ENCODE peak calls at places on chromosomes 16 and 17, in six cellular contexts. M, E, Z, P, B and Q are unnamed samples.

GRCh38 chr16:73697336-73697735 is 599.3 kb upstream of the PSMD7 start:
- DNase-seq in M (no peak), Z (no peak), E (no peak), B (no peak), P (no peak), Q (no peak)

GRCh38 chr16:30041841-30042240 is 10.8 kb upstream of the TLCD3B start:
- DNase-seq in Z (peak; percentile 46), E (no peak), P (no peak), M (peak; percentile 52), B (no peak), Q (no peak)

GRCh38 chr16:49311823-49312222 is 30.2 kb upstream of the CBLN1 start:
- DNase-seq in E (no peak), P (no peak), M (no peak), Z (no peak), B (no peak), Q (no peak)

GRCh38 chr17:81393684-81394376 is 1.4 kb upstream of the BAHCC1 start:
- DNase-seq in M (peak; percentile 100), E (peak; percentile 100), Z (peak; percentile 99), B (peak; percentile 98), P (peak; percentile 100), Q (peak; percentile 99)

GRCh38 chr16:83701494-83701893 is 106.3 kb upstream of the HSBP1 start:
- DNase-seq in M (peak; percentile 47), E (peak; percentile 70), P (peak; percentile 78), Z (peak; percentile 45), B (peak; percentile 92), Q (peak; percentile 21)

GRCh38 chr17:69960755-69961154 is 114.3 kb upstream of the KCNJ16 start:
- DNase-seq in Z (no peak), M (no peak), B (no peak), P (no peak), E (no peak), Q (no peak)

GRCh38 chr17:60538726-60539125 is 12.7 kb upstream of the APPBP2 start:
- DNase-seq in P (no peak), E (no peak), B (no peak), M (no peak), Z (no peak), Q (peak; percentile 27)

GRCh38 chr16:2040450-2041105 is 7.1 kb downstream of the NTHL1 start:
- DNase-seq in E (no peak), Z (no peak), M (no peak), B (no peak), P (no peak), Q (no peak)

GRCh38 chr17:70924776-70925175 is 755.4 kb downstream of the KCNJ2 start:
- DNase-seq in E (no peak), P (no peak), Z (no peak), M (no peak), B (no peak), Q (no peak)

GRCh38 chr17:8410882-8411238 is 13.2 kb upstream of the RNF222 start:
- DNase-seq in M (no peak), P (no peak), E (no peak), Z (no peak), B (no peak), Q (no peak)

GRCh38 chr17:70104688-70105087 is 29.7 kb downstream of the KCNJ16 start:
- DNase-seq in E (no peak), Z (no peak), M (no peak), P (no peak), B (no peak), Q (no peak)

GRCh38 chr17:20294120-20294519 is 173.2 kb downstream of the LGALS9B start:
- DNase-seq in P (no peak), Z (no peak), M (no peak), B (no peak), E (no peak), Q (no peak)

GRCh38 chr17:19345486-19346350 is 16.8 kb downstream of the B9D1 start:
- DNase-seq in M (no peak), B (no peak), E (no peak), P (peak; percentile 27), Z (no peak), Q (no peak)

GRCh38 chr16:15952265-15952711 is 2.9 kb downstream of the ABCC1 start:
- DNase-seq in P (no peak), M (peak; percentile 45), E (no peak), B (no peak), Z (no peak), Q (no peak)

GRCh38 chr16:74309789-74310781 is 13.5 kb downstream of the PSMD7 start:
- DNase-seq in M (peak; percentile 65), E (peak; percentile 39), P (no peak), B (no peak), Z (peak; percentile 56), Q (peak; percentile 10)

GRCh38 chr16:1494129-1494640 is 1.0 kb downstream of the TELO2 start:
- DNase-seq in B (no peak), Z (peak; percentile 69), E (no peak), M (peak; percentile 80), P (peak; percentile 54), Q (peak; percentile 70)

DNA sequence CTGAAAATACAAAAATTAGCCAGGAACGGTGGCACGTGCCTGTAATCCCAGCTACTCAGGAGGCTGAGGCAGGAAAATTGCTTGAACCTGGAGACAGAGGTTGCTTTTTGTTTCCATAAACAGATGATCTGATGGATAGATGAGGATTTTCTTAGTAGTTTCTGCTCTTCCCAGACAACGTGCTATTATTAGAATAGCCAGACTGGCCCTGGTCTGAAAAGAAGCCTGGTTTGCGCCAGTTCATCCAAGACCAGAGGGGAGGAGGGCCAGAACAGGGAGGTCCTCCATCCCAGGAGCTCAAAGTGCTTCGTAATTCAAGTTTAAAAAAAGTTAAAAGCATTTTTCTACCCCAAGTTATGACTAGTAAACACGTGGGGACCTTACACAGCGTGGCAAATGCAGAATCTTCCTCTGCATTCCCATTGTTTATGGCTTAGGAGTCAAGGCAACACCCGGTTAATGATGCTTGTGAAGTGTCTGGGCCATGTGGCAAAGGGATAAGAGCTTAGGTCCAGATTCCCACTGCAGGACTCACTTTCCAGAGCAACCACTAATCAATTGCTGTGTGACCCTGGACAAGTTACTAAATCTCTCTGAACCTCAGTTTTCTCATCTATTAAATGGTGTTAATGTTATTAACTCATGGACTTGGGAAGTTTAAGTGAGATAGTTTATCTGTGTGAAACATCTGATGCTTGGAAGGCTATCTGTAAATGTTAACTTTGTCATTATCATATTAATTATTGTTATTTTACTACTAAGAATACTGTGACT is 205.4 kb downstream of the CCDC182 start:
- DNase-seq in E (no peak), M (peak; percentile 97), P (no peak), Z (no peak), B (no peak), Q (no peak)
- H3K4me1 ChIP-seq in E (peaks cover 53% of the 10 kb centered on the region), M (peaks cover 19% of the 10 kb centered on the region), P (no peaks in the 10 kb centered on the region), Z (peaks cover 4% of the 10 kb centered on the region), B (peaks cover 6% of the 10 kb centered on the region), Q (peaks cover 25% of the 10 kb centered on the region)

GRCh38 chr17:43644081-43644480 is 17.6 kb downstream of the MEOX1 start:
- DNase-seq in B (no peak), E (no peak), Z (no peak), M (no peak), P (no peak), Q (no peak)
- H4K91ac ChIP-seq in B (no peak overlapping the region), E (no peak overlapping the region), Z (no peak overlapping the region), M (no peak overlapping the region), P (no peak overlapping the region), Q (no peak overlapping the region)

GRCh38 chr17:49191407-49191916 is 18.9 kb downstream of the GNGT2 start:
- DNase-seq in P (no peak), E (no peak), Z (no peak), M (no peak), B (no peak), Q (no peak)
- H2BK5ac ChIP-seq in P (no peak overlapping the region), E (peak overlapping the region; percentile 99), Z (peak overlapping the region; percentile 76), M (peak overlapping the region; percentile 98), B (peak overlapping the region; percentile 95), Q (no peak overlapping the region)

DNA sequence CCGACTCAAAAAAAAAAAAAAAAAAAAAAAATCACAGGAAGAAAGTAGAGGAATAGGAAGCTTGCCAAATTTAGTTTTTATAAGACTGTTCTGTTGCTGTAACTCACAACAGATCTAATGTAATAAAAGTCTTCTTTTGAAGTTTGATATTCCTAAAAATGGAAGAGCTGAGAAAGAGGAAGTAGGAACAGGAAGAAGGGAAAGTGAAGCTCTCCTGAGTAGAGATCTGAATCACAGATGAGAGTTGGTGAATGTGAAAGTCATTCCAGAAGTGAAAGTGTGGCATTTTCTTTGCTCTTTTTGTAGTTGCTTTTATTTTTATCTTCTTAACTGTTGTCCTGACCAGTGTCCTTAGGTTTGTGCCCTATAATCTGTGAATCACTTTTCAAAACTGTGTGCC is 2.1 kb downstream of the NMT1 start:
- DNase-seq in M (peak; percentile 47), P (no peak), B (no peak), Z (no peak), E (no peak), Q (no peak)
- H3K4me1 ChIP-seq in M (peaks cover 9% of the 10 kb centered on the region), P (no peaks in the 10 kb centered on the region), B (no peaks in the 10 kb centered on the region), Z (peaks cover 6% of the 10 kb centered on the region), E (peaks cover 5% of the 10 kb centered on the region), Q (no peaks in the 10 kb centered on the region)

DNA sequence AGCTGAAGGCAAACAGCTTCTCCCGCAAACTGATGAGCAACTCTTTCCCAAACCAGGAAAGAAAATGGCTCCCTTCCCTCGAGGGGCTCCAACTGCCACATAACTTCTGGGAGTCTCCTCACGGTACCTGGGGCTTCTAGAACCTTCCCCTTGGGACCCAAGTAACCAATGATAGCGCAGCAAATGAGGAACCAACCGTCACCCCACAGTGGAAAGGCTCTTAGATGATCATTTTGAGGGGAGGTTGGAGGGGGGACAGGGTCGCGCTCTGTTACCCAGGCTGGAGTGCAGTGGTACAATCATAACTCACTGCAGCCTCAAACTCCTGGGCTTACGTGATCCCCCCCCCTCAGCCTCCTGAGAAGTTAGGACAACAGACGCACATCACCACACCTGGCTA is at the start of gene DNAH17:
- DNase-seq in P (no peak), B (no peak), M (no peak), Z (no peak), E (no peak), Q (no peak)
- H4K91ac ChIP-seq in P (no peak within 1 kb of the TSS), B (no peak within 1 kb of the TSS), M (no peak within 1 kb of the TSS), Z (no peak within 1 kb of the TSS), E (no peak within 1 kb of the TSS), Q (no peak within 1 kb of the TSS)

DNA sequence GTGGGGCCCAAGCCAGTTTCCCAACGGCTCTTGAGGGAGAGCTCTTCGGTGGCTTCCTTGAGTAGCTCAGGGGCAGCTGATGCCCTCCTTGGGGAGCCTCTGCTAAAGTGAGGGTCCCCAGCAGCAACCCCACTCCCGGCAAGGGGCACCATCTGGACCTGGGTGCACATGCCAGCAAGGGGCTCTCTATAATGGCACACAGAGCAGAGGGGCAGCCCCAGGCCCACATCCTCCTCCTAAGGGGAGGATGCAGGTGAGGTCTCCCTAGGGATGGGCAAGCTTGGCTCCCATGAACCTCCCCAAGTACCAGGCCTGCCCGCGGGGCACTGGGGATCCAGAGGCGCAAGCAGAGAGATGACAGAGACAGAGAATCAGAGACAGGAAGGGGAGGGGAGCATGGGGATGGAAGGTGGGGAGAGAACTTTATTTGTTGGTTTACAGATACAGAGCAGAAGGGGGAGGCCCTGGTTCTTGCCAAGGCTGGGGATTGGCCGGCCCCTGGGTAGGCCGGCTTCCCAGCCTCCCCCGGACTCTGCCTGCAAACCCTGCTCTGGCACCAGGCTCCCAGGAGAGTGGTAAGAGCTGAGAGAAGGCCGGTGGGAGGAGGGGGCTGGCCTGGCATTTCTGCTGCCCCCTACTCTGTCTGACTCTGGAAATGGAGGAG is 61.4 kb downstream of the SRCIN1 start:
- DNase-seq in P (no peak), E (no peak), Z (no peak), B (peak; percentile 42), M (no peak), Q (no peak)
- H2BK5ac ChIP-seq in P (no peak overlapping the region), E (peak overlapping the region; percentile 75), Z (no peak overlapping the region), B (no peak overlapping the region), M (no peak overlapping the region), Q (no peak overlapping the region)